ENCODE peak calls at places on chromosome 17, in six cellular contexts. E, C, G, D, R and Y are unnamed samples.

GRCh38 chr17:18267366-18267765 is 6.9 kb downstream of the MIEF2 start:
- DNase-seq in E (no peak), C (no peak), G (no peak), D (no peak), R (no peak), Y (no peak)

GRCh38 chr17:77690271-77691161 is 268.0 kb upstream of the TNRC6C start:
- DNase-seq in E (no peak), C (no peak), G (no peak), D (no peak), R (no peak), Y (no peak)

GRCh38 chr17:2958706-2959222 is 104.6 kb downstream of the OR1D5 start:
- DNase-seq in E (no peak), C (no peak), G (no peak), D (no peak), R (no peak), Y (no peak)

GRCh38 chr17:78374631-78375274 is 3.7 kb upstream of the PGS1 start:
- DNase-seq in E (peak), C (no peak), G (no peak), D (no peak), R (no peak), Y (no peak)

GRCh38 chr17:82092628-82092994 is 5.4 kb downstream of the FASN start:
- DNase-seq in E (no peak), C (no peak), G (no peak), D (peak), R (no peak), Y (no peak)

GRCh38 chr17:37458805-37459204 is 30.9 kb upstream of the DUSP14 start:
- DNase-seq in E (peak), C (no peak), G (no peak), D (no peak), R (no peak), Y (no peak)

GRCh38 chr17:45919136-45919535 is 24.8 kb downstream of the MAPT start:
- DNase-seq in E (no peak), C (no peak), G (no peak), D (no peak), R (no peak), Y (no peak)

GRCh38 chr17:42067371-42068180 is 17.2 kb upstream of the C17orf113 start:
- DNase-seq in E (no peak), C (peak), G (peak), D (peak), R (peak), Y (peak)

GRCh38 chr17:71383111-71383510 is 737.7 kb upstream of the SOX9 start:
- DNase-seq in E (peak), C (no peak), G (no peak), D (no peak), R (no peak), Y (no peak)

GRCh38 chr17:38905375-38905774 is 20.0 kb upstream of the LASP1NB start:
- DNase-seq in E (no peak), C (no peak), G (no peak), D (no peak), R (no peak), Y (no peak)

GRCh38 chr17:81241648-81242420 is 2.7 kb downstream of the NDUFAF8 start:
- DNase-seq in E (no peak), C (peak), G (peak), D (no peak), R (peak), Y (peak)

GRCh38 chr17:35050170-35050569 is 13.3 kb downstream of the RFFL start:
- DNase-seq in E (no peak), C (no peak), G (no peak), D (no peak), R (no peak), Y (no peak)

GRCh38 chr17:70110443-70110880 is 35.4 kb downstream of the KCNJ16 start:
- DNase-seq in E (peak), C (no peak), G (no peak), D (no peak), R (no peak), Y (no peak)

GRCh38 chr17:71601894-71602504 is 518.8 kb upstream of the SOX9 start:
- DNase-seq in E (no peak), C (no peak), G (no peak), D (no peak), R (no peak), Y (no peak)

GRCh38 chr17:36129616-36130015 is 26.0 kb downstream of the CCL4 start:
- DNase-seq in E (no peak), C (no peak), G (no peak), D (no peak), R (no peak), Y (no peak)

GRCh38 chr17:76793775-76794174 is 55.9 kb downstream of the MFSD11 start:
- DNase-seq in E (no peak), C (no peak), G (no peak), D (no peak), R (peak), Y (no peak)

GRCh38 chr17:48603959-48604769 is 622 bp downstream of the HOXB6 start:
- DNase-seq in E (no peak), C (no peak), G (no peak), D (no peak), R (no peak), Y (no peak)

GRCh38 chr17:6639651-6640535 is 618 bp downstream of the KIAA0753 start:
- DNase-seq in E (peak), C (no peak), G (no peak), D (no peak), R (peak), Y (no peak)

GRCh38 chr17:75783069-75783783 is 1.4 kb upstream of the UNK start:
- DNase-seq in E (peak), C (no peak), G (no peak), D (no peak), R (no peak), Y (no peak)

GRCh38 chr17:31425646-31426045 is 34.2 kb downstream of the RAB11FIP4 start:
- DNase-seq in E (no peak), C (no peak), G (no peak), D (peak), R (no peak), Y (no peak)

GRCh38 chr17:7122386-7122785 is 7.8 kb upstream of the ASGR2 start:
- DNase-seq in E (peak), C (no peak), G (no peak), D (no peak), R (no peak), Y (no peak)

GRCh38 chr17:57970706-57971105 is 15.5 kb upstream of the CUEDC1 start:
- DNase-seq in E (peak), C (no peak), G (no peak), D (no peak), R (no peak), Y (no peak)

GRCh38 chr17:64343833-64344637 is 46.6 kb downstream of the PECAM1 start:
- DNase-seq in E (peak), C (peak), G (peak), D (peak), R (no peak), Y (no peak)

GRCh38 chr17:66789093-66789492 is 45.8 kb upstream of the CACNG5 start:
- DNase-seq in E (no peak), C (no peak), G (no peak), D (no peak), R (no peak), Y (no peak)

GRCh38 chr17:32528825-32529224 is 42.0 kb downstream of the CDK5R1 start:
- DNase-seq in E (no peak), C (no peak), G (no peak), D (no peak), R (no peak), Y (no peak)

GRCh38 chr17:7005716-7006115 is 6.7 kb upstream of the RNASEK start:
- DNase-seq in E (no peak), C (no peak), G (no peak), D (no peak), R (no peak), Y (no peak)

GRCh38 chr17:40063034-40063765 is 435 bp downstream of the THRA start:
- DNase-seq in E (peak), C (no peak), G (peak), D (peak), R (peak), Y (no peak)

GRCh38 chr17:38797091-38797490 is 2.3 kb downstream of the PIP4K2B start:
- DNase-seq in E (peak), C (no peak), G (no peak), D (no peak), R (no peak), Y (no peak)

GRCh38 chr17:29215717-29216116 is 30.9 kb upstream of the CRYBA1 start:
- DNase-seq in E (no peak), C (no peak), G (no peak), D (no peak), R (no peak), Y (no peak)

GRCh38 chr17:1882836-1883235 is 53.0 kb downstream of the RPA1 start:
- DNase-seq in E (peak), C (no peak), G (peak), D (no peak), R (peak), Y (peak)

GRCh38 chr17:48970224-48970623 is 1.8 kb upstream of the GIP start:
- DNase-seq in E (no peak), C (no peak), G (no peak), D (no peak), R (peak), Y (no peak)

GRCh38 chr17:57530026-57530425 is 215.1 kb downstream of the CCDC182 start:
- DNase-seq in E (no peak), C (no peak), G (no peak), D (no peak), R (no peak), Y (no peak)

GRCh38 chr17:45131616-45132301 is 556 bp downstream of the PLCD3 start:
- DNase-seq in E (no peak), C (peak), G (peak), D (peak), R (peak), Y (peak)

GRCh38 chr17:60043846-60044245 is 34.9 kb downstream of the HEATR6 start:
- DNase-seq in E (no peak), C (no peak), G (no peak), D (no peak), R (no peak), Y (no peak)

GRCh38 chr17:28366605-28367004 is 1.6 kb upstream of the SEBOX start:
- DNase-seq in E (no peak), C (no peak), G (no peak), D (no peak), R (no peak), Y (no peak)

GRCh38 chr17:21774263-21774662 is 81.9 kb downstream of the KCNJ18 start:
- DNase-seq in E (no peak), C (no peak), G (no peak), D (no peak), R (no peak), Y (no peak)